ENCODE peak calls at places on chromosomes 13 and 19, in six cellular contexts. D is uterus, L is prostate gland, H is ovary, B is IMR-90, R is transverse colon. Y is an unnamed sample.
A peak's percentile ranks its signal among the peaks of the same experiment; 100 is the strongest.

GRCh38 chr13:100512422-100512821 is 76.2 kb downstream of the GGACT start:
- DNase-seq in D (no peak), B (peak; percentile 22), R (no peak), L (no peak), H (no peak), Y (no peak)

GRCh38 chr13:97212540-97213146 is 9.5 kb upstream of the MBNL2 start:
- DNase-seq in H (no peak), R (peak; percentile 36), B (peak; percentile 49), D (no peak), L (no peak), Y (no peak)

GRCh38 chr13:44236370-44236769 is 137.3 kb upstream of the SERP2 start:
- DNase-seq in H (no peak), L (no peak), R (no peak), B (peak; percentile 58), D (peak; percentile 45), Y (peak; percentile 51)

GRCh38 chr19:650121-650520 is 10.4 kb downstream of the FGF22 start:
- DNase-seq in B (no peak), L (no peak), R (no peak), D (no peak), H (no peak), Y (no peak)

GRCh38 chr19:6800991-6801396 is 28.5 kb downstream of the VAV1 start:
- DNase-seq in H (no peak), B (peak; percentile 38), D (no peak), R (no peak), L (no peak), Y (no peak)

GRCh38 chr19:54523403-54523802 is 20.8 kb downstream of the LAIR2 start:
- DNase-seq in H (no peak), R (no peak), L (no peak), D (peak; percentile 31), B (peak; percentile 39), Y (no peak)

GRCh38 chr13:113324336-113324882 is 27.4 kb downstream of the LAMP1 start:
- DNase-seq in R (no peak), D (no peak), B (no peak), L (no peak), H (no peak), Y (no peak)

GRCh38 chr13:110047511-110047910 is 259.4 kb downstream of the COL4A1 start:
- DNase-seq in B (peak; percentile 91), R (no peak), D (peak; percentile 38), H (peak; percentile 29), L (peak; percentile 30), Y (no peak)

GRCh38 chr19:1774999-1775772 is 21.9 kb downstream of the ONECUT3 start:
- DNase-seq in L (no peak), D (no peak), H (no peak), B (no peak), R (no peak), Y (no peak)

GRCh38 chr13:110126391-110126961 is 180.5 kb downstream of the COL4A1 start:
- DNase-seq in B (peak; percentile 98), L (peak; percentile 63), H (no peak), R (no peak), D (peak; percentile 70), Y (peak; percentile 86)

GRCh38 chr19:3683405-3683865 is 16.8 kb downstream of the PIP5K1C start:
- DNase-seq in L (no peak), R (no peak), B (no peak), H (peak; percentile 42), D (peak; percentile 81), Y (no peak)

GRCh38 chr13:107461751-107462150 is 753.6 kb downstream of the LIG4 start:
- DNase-seq in H (no peak), D (no peak), L (no peak), B (peak; percentile 66), R (no peak), Y (no peak)

GRCh38 chr19:4139614-4140236 is 13.7 kb upstream of the CREB3L3 start:
- DNase-seq in L (peak; percentile 53), B (peak; percentile 31), R (peak; percentile 94), H (peak; percentile 67), D (peak; percentile 68), Y (peak; percentile 69)

GRCh38 chr13:99977912-99978780 is 3.4 kb upstream of the ZIC2 start:
- DNase-seq in D (no peak), L (no peak), R (no peak), B (no peak), H (no peak), Y (no peak)

GRCh38 chr13:99435116-99435515 is 66.2 kb upstream of the TM9SF2 start:
- DNase-seq in B (no peak), L (no peak), H (no peak), R (no peak), D (no peak), Y (no peak)

GRCh38 chr13:47250141-47250540 is 353.3 kb upstream of the HTR2A start:
- DNase-seq in H (no peak), D (peak; percentile 30), L (no peak), B (peak; percentile 64), R (no peak), Y (peak; percentile 20)

GRCh38 chr13:112760440-112760839 is 70.6 kb downstream of the ATP11A start:
- DNase-seq in D (no peak), R (no peak), L (no peak), B (peak; percentile 87), H (no peak), Y (no peak)

GRCh38 chr19:18999016-18999758 is 34.1 kb downstream of the SUGP2 start:
- DNase-seq in L (no peak), D (no peak), R (no peak), B (peak; percentile 58), H (no peak), Y (no peak)

GRCh38 chr19:13091400-13092161 is 11.1 kb downstream of the LYL1 start:
- DNase-seq in L (no peak), R (no peak), B (peak; percentile 75), H (peak; percentile 82), D (peak; percentile 88), Y (no peak)

GRCh38 chr19:3062165-3063105 is at the start of gene TLE5:
- DNase-seq in B (no peak), D (no peak), R (peak; percentile 80), L (peak; percentile 59), H (peak; percentile 79), Y (no peak)

GRCh38 chr19:6241680-6242079 is 38.1 kb downstream of the MLLT1 start:
- DNase-seq in D (no peak), H (no peak), B (no peak), R (no peak), L (peak; percentile 50), Y (no peak)

GRCh38 chr13:44715287-44716224 is 139.4 kb upstream of the TSC22D1 start:
- DNase-seq in B (no peak), D (no peak), L (peak; percentile 44), R (no peak), H (no peak), Y (no peak)

GRCh38 chr13:99971576-99972189 is at the start of gene ZIC5:
- DNase-seq in R (no peak), D (no peak), L (no peak), H (no peak), B (no peak), Y (no peak)

GRCh38 chr19:17406039-17406886 is 833 bp upstream of the BST2 start:
- DNase-seq in D (no peak), R (peak; percentile 48), H (no peak), L (no peak), B (no peak), Y (no peak)
- TF ChIP-seq POLR2A in D (no peak), R (no peak), H (no peak), L (no peak), B (no peak), Y (no peak)

DNA sequence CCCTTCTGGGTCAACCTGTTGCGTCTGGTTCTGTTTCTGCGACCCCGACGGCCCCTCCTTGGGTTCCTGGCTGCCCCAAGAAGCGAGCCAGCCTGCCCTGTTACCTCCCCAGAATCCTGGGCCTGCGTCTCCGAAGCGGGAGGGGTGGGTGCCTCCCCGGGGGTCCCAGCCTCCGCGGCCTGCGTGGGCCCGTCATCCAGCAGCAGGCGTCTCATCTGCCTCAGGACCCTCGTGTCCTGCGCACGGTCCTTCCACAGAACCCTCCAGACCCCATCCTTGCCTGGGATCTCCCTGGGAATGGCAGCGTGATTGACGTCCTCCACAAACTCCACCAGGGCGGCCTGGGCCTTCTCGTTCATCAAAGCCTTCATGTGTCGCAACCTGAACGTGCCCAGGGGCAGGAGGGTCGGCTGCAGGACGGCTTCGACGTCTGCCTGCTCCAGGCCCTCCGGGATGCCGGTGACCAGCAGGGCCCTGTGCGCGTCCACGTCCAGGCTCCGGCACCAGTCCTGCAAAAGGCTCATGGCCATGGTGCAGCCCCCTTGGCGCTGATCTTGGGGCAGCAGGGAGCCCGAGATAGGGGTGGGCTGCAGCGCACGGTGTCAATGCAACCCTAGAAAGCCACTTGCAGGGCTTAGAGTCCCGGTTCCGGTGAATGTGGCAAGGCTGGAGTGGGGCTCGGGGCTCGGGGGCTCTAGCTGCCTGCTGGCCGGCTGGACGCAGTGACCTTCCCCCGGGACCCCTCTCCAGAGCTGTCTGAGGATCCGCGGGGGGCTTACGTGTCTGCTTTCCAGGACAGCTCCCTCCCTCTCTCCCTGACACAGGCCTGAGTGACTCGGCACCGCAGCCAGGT is 505 bp downstream of the PNMA8B start:
- DNase-seq in R (no peak), D (no peak), L (no peak), B (no peak), H (no peak), Y (no peak)
- H3K4me3 ChIP-seq in R (no peak overlapping the region), D (peak overlapping the region; percentile 30), L (peak overlapping the region; percentile 9), B (peak overlapping the region; percentile 45), H (peak overlapping the region; percentile 18), Y (no peak overlapping the region)

DNA sequence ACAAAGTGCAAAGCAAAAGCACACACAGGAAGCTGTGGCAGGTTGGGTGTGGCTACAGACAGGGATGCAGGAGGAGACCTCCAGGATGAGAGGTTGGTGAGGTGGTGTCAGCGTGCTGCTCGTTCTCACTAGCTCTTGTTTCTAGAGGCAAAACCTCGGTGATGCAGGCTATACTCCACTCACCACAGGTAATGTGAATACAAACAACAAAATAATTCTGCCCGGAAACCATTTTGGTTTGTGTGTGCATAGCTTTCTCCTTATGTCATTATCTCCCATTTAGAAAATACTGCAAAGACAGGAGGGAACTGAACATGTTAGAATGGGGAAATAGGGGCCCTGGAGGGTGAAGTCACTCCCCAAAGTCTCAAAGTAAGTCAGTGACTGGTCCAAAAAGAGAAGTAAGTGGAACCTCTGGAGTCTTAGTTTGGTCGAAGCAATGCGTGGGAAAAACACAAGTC is 9.4 kb downstream of the LCP1 start:
- DNase-seq in L (no peak), H (no peak), R (peak; percentile 41), B (no peak), D (no peak), Y (no peak)
- TF ChIP-seq POLR2A in L (no peak), H (no peak), R (no peak), B (no peak), D (no peak), Y (no peak)

GRCh38 chr19:46700704-46701103 is 16.2 kb downstream of the PRKD2 start:
- DNase-seq in H (no peak), L (no peak), D (no peak), B (no peak), R (no peak), Y (no peak)

GRCh38 chr19:46693760-46694159 is 23.2 kb downstream of the PRKD2 start:
- DNase-seq in H (no peak), D (no peak), L (no peak), B (no peak), R (no peak), Y (no peak)

GRCh38 chr19:46698395-46699321 is 18.3 kb downstream of the PRKD2 start:
- DNase-seq in D (no peak), R (no peak), H (no peak), B (no peak), L (no peak), Y (no peak)

GRCh38 chr19:46696052-46696451 is 20.9 kb downstream of the PRKD2 start:
- DNase-seq in R (no peak), D (no peak), H (no peak), L (no peak), B (no peak), Y (no peak)

GRCh38 chr19:46697142-46697960 is 19.6 kb downstream of the PRKD2 start:
- DNase-seq in H (peak; percentile 95), L (peak; percentile 62), R (peak; percentile 96), D (peak; percentile 89), B (peak; percentile 49), Y (peak; percentile 87)
- H3K4me3 ChIP-seq in H (peak overlapping the region; percentile 16), L (no peak overlapping the region), R (no peak overlapping the region), D (peak overlapping the region; percentile 6), B (no peak overlapping the region), Y (no peak overlapping the region)